ENCODE peak calls at places on chromosomes 1 and 21, in six cellular contexts. R is heart left ventricle, M is endothelial cell, K is IMR-90, T is fibroblast of mammary gland, J is WTC11. B is an unnamed sample.

GRCh38 chr1:12434174-12434573 is 183.8 kb downstream of the DHRS3 start:
- DNase-seq in R (no peak), M (no peak), K (peak; percentile 86), T (peak; percentile 76), J (no peak), B (no peak)

GRCh38 chr1:216184281-216184680 is 239.0 kb downstream of the USH2A start:
- DNase-seq in R (no peak), M (no peak), K (peak; percentile 7), T (no peak), J (no peak), B (no peak)

GRCh38 chr1:210496063-210496462 is 167.4 kb downstream of the HHAT start:
- DNase-seq in R (peak; percentile 27), M (no peak), K (peak; percentile 92), T (peak; percentile 53), J (no peak), B (no peak)

GRCh38 chr1:153609585-153609907 is 3.4 kb downstream of the S100A16 start:
- DNase-seq in R (no peak), M (no peak), K (no peak), T (no peak), J (no peak), B (no peak)

GRCh38 chr1:40182956-40183710 is 21.9 kb downstream of the RLF start:
- DNase-seq in R (no peak), M (peak; percentile 37), K (peak; percentile 45), T (peak; percentile 51), J (no peak), B (no peak)

GRCh38 chr21:44899768-44900558 is 20.7 kb downstream of the ITGB2 start:
- DNase-seq in R (peak; percentile 25), M (no peak), K (no peak), T (no peak), J (peak; percentile 9), B (no peak)

GRCh38 chr1:3717041-3717714 is 35.1 kb upstream of the CCDC27 start:
- DNase-seq in R (no peak), M (no peak), K (no peak), T (no peak), J (no peak), B (no peak)

GRCh38 chr1:230877139-230877923 is 9.0 kb upstream of the C1orf198 start:
- DNase-seq in R (no peak), M (no peak), K (peak; percentile 84), T (peak; percentile 89), J (no peak), B (no peak)

GRCh38 chr1:155608888-155609225 is 1.2 kb upstream of the MSTO1 start:
- DNase-seq in R (no peak), M (no peak), K (no peak), T (no peak), J (no peak), B (no peak)

GRCh38 chr1:164863056-164863455 is 304.1 kb downstream of the PBX1 start:
- DNase-seq in R (no peak), M (no peak), K (no peak), T (no peak), J (no peak), B (no peak)

GRCh38 chr1:26016944-26017545 is 4.5 kb upstream of the EXTL1 start:
- DNase-seq in R (no peak), M (no peak), K (no peak), T (no peak), J (no peak), B (no peak)

GRCh38 chr1:59404725-59405124 is 107.8 kb downstream of the FGGY start:
- DNase-seq in R (no peak), M (no peak), K (no peak), T (no peak), J (no peak), B (no peak)

GRCh38 chr1:1059494-1060280 is 14.4 kb downstream of the RNF223 start:
- DNase-seq in R (peak; percentile 92), M (peak; percentile 72), K (peak; percentile 53), T (peak; percentile 53), J (peak; percentile 91), B (peak; percentile 82)

GRCh38 chr21:29613021-29613420 is 314.3 kb downstream of the BACH1 start:
- DNase-seq in R (no peak), M (no peak), K (peak; percentile 10), T (peak; percentile 25), J (no peak), B (no peak)

GRCh38 chr1:34213976-34214375 is 37.3 kb downstream of the C1orf94 start:
- DNase-seq in R (no peak), M (no peak), K (no peak), T (no peak), J (no peak), B (no peak)

GRCh38 chr1:26706315-26706714 is 10.5 kb downstream of the ARID1A start:
- DNase-seq in R (no peak), M (no peak), K (no peak), T (no peak), J (no peak), B (no peak)

GRCh38 chr1:152926091-152926490 is 17.7 kb downstream of the IVL start:
- DNase-seq in R (no peak), M (no peak), K (peak; percentile 5), T (peak; percentile 40), J (no peak), B (no peak)

GRCh38 chr1:199907361-199907760 is 120.1 kb upstream of the NR5A2 start:
- DNase-seq in R (no peak), M (no peak), K (no peak), T (no peak), J (no peak), B (no peak)

GRCh38 chr1:244802556-244803239 is 32.8 kb upstream of the COX20 start:
- DNase-seq in R (no peak), M (no peak), K (no peak), T (no peak), J (no peak), B (no peak)

GRCh38 chr21:41504030-41504429 is 3.9 kb downstream of the TMPRSS2 start:
- DNase-seq in R (no peak), M (no peak), K (no peak), T (no peak), J (no peak), B (no peak)

GRCh38 chr1:37673920-37674319 is 18.4 kb upstream of the CDCA8 start:
- DNase-seq in R (no peak), M (no peak), K (no peak), T (no peak), J (peak; percentile 31), B (no peak)

GRCh38 chr1:156244126-156244525 is 2.1 kb downstream of the BGLAP start:
- DNase-seq in R (no peak), M (no peak), K (no peak), T (no peak), J (no peak), B (no peak)

GRCh38 chr1:169046671-169047070 is 59.8 kb upstream of the ATP1B1 start:
- DNase-seq in R (no peak), M (no peak), K (no peak), T (no peak), J (no peak), B (no peak)

DNA sequence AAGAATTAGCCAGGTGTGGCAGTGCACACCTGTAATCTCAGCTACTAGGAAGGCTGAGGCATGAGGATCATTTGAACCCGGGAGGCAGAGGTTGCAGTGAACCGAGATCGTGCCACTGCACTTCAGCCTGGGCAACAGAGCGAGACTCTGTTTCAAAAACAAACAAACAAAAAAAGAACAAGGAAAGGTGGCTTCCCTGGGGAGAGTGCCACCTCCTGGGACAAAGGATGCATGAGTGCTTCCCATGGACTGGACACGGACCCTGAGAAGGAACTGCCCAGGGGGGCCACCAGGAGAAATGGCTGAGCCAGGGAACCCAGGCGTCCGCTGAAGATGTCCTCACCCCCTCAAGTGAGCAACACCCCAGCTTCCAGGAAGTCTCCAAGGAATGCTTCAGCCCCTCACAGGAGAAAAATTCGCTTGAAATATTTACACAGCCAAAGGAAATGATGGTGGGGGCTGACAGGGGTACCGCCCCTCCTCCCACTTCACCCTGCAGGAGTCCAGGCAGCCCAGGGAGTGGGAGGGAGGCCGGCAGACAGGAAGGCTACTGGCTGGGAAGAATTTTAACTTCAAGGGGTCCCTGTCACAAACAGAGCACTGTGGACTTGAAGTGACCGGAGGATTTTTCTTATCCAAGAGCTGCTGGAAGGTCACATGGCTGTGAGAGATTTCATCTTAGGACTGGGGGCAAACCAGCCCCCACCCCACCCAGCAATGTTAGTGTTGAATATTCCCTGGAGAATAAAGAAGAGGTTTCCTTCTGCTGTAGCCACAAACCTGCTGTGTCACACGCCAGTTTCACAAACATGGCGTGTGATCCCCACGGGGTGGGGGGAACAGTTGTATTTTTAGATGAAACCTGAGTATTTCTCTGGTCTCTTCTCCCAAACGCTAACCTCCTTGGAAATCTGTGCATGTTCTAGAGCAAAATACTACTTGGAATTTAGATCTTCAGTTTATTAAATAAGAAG is 90.8 kb upstream of the SLC25A33 start:
- DNase-seq in R (no peak), M (peak; percentile 18), K (peak; percentile 23), T (no peak), J (no peak), B (no peak)
- TF ChIP-seq CTCF in R (no peak), M (no peak), K (peak; percentile 33), T (peak; percentile 1), J (no peak), B (no peak)

GRCh38 chr1:9128161-9128519 is 762 bp downstream of the GPR157 start:
- DNase-seq in R (peak; percentile 68), M (no peak), K (no peak), T (no peak), J (no peak), B (no peak)

GRCh38 chr1:9127395-9128160 is 1.3 kb downstream of the GPR157 start:
- DNase-seq in R (peak; percentile 39), M (no peak), K (no peak), T (no peak), J (no peak), B (no peak)

GRCh38 chr1:9129391-9130041 is 614 bp upstream of the GPR157 start:
- DNase-seq in R (peak; percentile 93), M (peak; percentile 74), K (no peak), T (peak; percentile 44), J (peak; percentile 97), B (peak; percentile 65)

GRCh38 chr1:9126511-9126910 is 2.4 kb downstream of the GPR157 start:
- DNase-seq in R (no peak), M (no peak), K (no peak), T (no peak), J (no peak), B (no peak)

GRCh38 chr1:9128520-9129371 is at the start of gene GPR157:
- DNase-seq in R (peak; percentile 93), M (peak; percentile 64), K (peak; percentile 61), T (peak; percentile 77), J (peak; percentile 87), B (peak; percentile 82)
- TF ChIP-seq CTCF in R (no peak), M (no peak), K (peak; percentile 12), T (no peak), J (no peak), B (no peak)

GRCh38 chr1:177181631-177182291 is 11.0 kb downstream of the BRINP2 start:
- DNase-seq in R (peak; percentile 67), M (peak; percentile 88), K (peak; percentile 29), T (peak; percentile 47), J (peak; percentile 92), B (no peak)

GRCh38 chr1:177181280-177181630 is 10.5 kb downstream of the BRINP2 start:
- DNase-seq in R (no peak), M (peak; percentile 15), K (no peak), T (no peak), J (peak; percentile 43), B (no peak)

GRCh38 chr1:177185209-177185608 is 14.5 kb downstream of the BRINP2 start:
- DNase-seq in R (no peak), M (peak; percentile 44), K (peak; percentile 17), T (peak; percentile 26), J (peak; percentile 42), B (no peak)

GRCh38 chr1:177183801-177184200 is 13.0 kb downstream of the BRINP2 start:
- DNase-seq in R (no peak), M (no peak), K (no peak), T (no peak), J (no peak), B (no peak)
- TF ChIP-seq CTCF in R (no peak), M (no peak), K (no peak), T (no peak), J (no peak), B (no peak)

GRCh38 chr21:17540530-17540929 is 27.7 kb downstream of the CXADR start:
- DNase-seq in R (no peak), M (no peak), K (no peak), T (no peak), J (no peak), B (no peak)
- TF ChIP-seq CTCF in R (no peak), M (no peak), K (no peak), T (no peak), J (no peak), B (no peak)